ENCODE peak calls at places on chromosomes 2 and 18, in six cellular contexts. One of them, this sample, is unnamed.

GRCh38 chr2:23519334-23519651 is 134.3 kb downstream of the KLHL29 start:
- DNase-seq in HepG2: no peak
- DNase-seq in GM12878: no peak
- DNase-seq in transverse colon: no peak
- DNase-seq in endothelial cell of umbilical vein: no peak
- DNase-seq in suprapubic skin: no peak
- DNase-seq in this sample: no peak

GRCh38 chr18:24427484-24427883 is 1.0 kb downstream of the IMPACT start:
- DNase-seq in HepG2: no peak
- DNase-seq in GM12878: no peak
- DNase-seq in transverse colon: no peak
- DNase-seq in endothelial cell of umbilical vein: peak; percentile 18
- DNase-seq in suprapubic skin: no peak
- DNase-seq in this sample: no peak

GRCh38 chr2:11004206-11004605 is 92.5 kb downstream of the KCNF1 start:
- DNase-seq in HepG2: peak; percentile 27
- DNase-seq in GM12878: no peak
- DNase-seq in transverse colon: no peak
- DNase-seq in endothelial cell of umbilical vein: peak; percentile 49
- DNase-seq in suprapubic skin: no peak
- DNase-seq in this sample: no peak

GRCh38 chr18:31942301-31942998 is 478 bp downstream of the TRAPPC8 start:
- DNase-seq in HepG2: no peak
- DNase-seq in GM12878: no peak
- DNase-seq in transverse colon: peak; percentile 56
- DNase-seq in endothelial cell of umbilical vein: peak; percentile 73
- DNase-seq in suprapubic skin: no peak
- DNase-seq in this sample: no peak

GRCh38 chr2:70551156-70551555 is 2.5 kb downstream of the TGFA start:
- DNase-seq in HepG2: no peak
- DNase-seq in GM12878: no peak
- DNase-seq in transverse colon: no peak
- DNase-seq in endothelial cell of umbilical vein: no peak
- DNase-seq in suprapubic skin: no peak
- DNase-seq in this sample: peak; percentile 57

GRCh38 chr2:68429311-68429826 is 37.7 kb downstream of the FBXO48 start:
- DNase-seq in HepG2: no peak
- DNase-seq in GM12878: no peak
- DNase-seq in transverse colon: no peak
- DNase-seq in endothelial cell of umbilical vein: no peak
- DNase-seq in suprapubic skin: no peak
- DNase-seq in this sample: peak; percentile 37

GRCh38 chr2:104862061-104862941 is 8.4 kb downstream of the POU3F3 start:
- DNase-seq in HepG2: no peak
- DNase-seq in GM12878: no peak
- DNase-seq in transverse colon: no peak
- DNase-seq in endothelial cell of umbilical vein: no peak
- DNase-seq in suprapubic skin: no peak
- DNase-seq in this sample: no peak

GRCh38 chr18:74273394-74273793 is 18.4 kb downstream of the CYB5A start:
- DNase-seq in HepG2: no peak
- DNase-seq in GM12878: no peak
- DNase-seq in transverse colon: no peak
- DNase-seq in endothelial cell of umbilical vein: no peak
- DNase-seq in suprapubic skin: no peak
- DNase-seq in this sample: no peak

GRCh38 chr2:234571620-234572407 is 74.9 kb upstream of the ARL4C start:
- DNase-seq in HepG2: no peak
- DNase-seq in GM12878: no peak
- DNase-seq in transverse colon: no peak
- DNase-seq in endothelial cell of umbilical vein: no peak
- DNase-seq in suprapubic skin: no peak
- DNase-seq in this sample: no peak

GRCh38 chr2:9087151-9087681 is 83.7 kb upstream of the MBOAT2 start:
- DNase-seq in HepG2: no peak
- DNase-seq in GM12878: no peak
- DNase-seq in transverse colon: no peak
- DNase-seq in endothelial cell of umbilical vein: no peak
- DNase-seq in suprapubic skin: no peak
- DNase-seq in this sample: no peak

GRCh38 chr2:149466635-149467034 is 120.9 kb downstream of the MMADHC start:
- DNase-seq in HepG2: no peak
- DNase-seq in GM12878: no peak
- DNase-seq in transverse colon: no peak
- DNase-seq in endothelial cell of umbilical vein: no peak
- DNase-seq in suprapubic skin: no peak
- DNase-seq in this sample: no peak

GRCh38 chr18:10130626-10131025 is 216.8 kb downstream of the VAPA start:
- DNase-seq in HepG2: no peak
- DNase-seq in GM12878: no peak
- DNase-seq in transverse colon: no peak
- DNase-seq in endothelial cell of umbilical vein: no peak
- DNase-seq in suprapubic skin: no peak
- DNase-seq in this sample: no peak

GRCh38 chr2:13289310-13289709 is 572.6 kb downstream of the TRIB2 start:
- DNase-seq in HepG2: no peak
- DNase-seq in GM12878: no peak
- DNase-seq in transverse colon: no peak
- DNase-seq in endothelial cell of umbilical vein: no peak
- DNase-seq in suprapubic skin: no peak
- DNase-seq in this sample: no peak

GRCh38 chr2:184877909-184878308 is 279.6 kb downstream of the ZNF804A start:
- DNase-seq in HepG2: no peak
- DNase-seq in GM12878: no peak
- DNase-seq in transverse colon: no peak
- DNase-seq in endothelial cell of umbilical vein: no peak
- DNase-seq in suprapubic skin: no peak
- DNase-seq in this sample: no peak

GRCh38 chr2:121710470-121711170 is 26.1 kb downstream of the NIFK start:
- DNase-seq in HepG2: no peak
- DNase-seq in GM12878: no peak
- DNase-seq in transverse colon: no peak
- DNase-seq in endothelial cell of umbilical vein: no peak
- DNase-seq in suprapubic skin: no peak
- DNase-seq in this sample: no peak

GRCh38 chr2:152174574-152174973 is 989 bp downstream of the STAM2 start:
- DNase-seq in HepG2: no peak
- DNase-seq in GM12878: no peak
- DNase-seq in transverse colon: no peak
- DNase-seq in endothelial cell of umbilical vein: peak; percentile 2
- DNase-seq in suprapubic skin: no peak
- DNase-seq in this sample: no peak

GRCh38 chr2:152175368-152176112 is at the start of gene STAM2:
- DNase-seq in HepG2: peak; percentile 89
- DNase-seq in GM12878: peak; percentile 72
- DNase-seq in transverse colon: peak; percentile 94
- DNase-seq in endothelial cell of umbilical vein: peak; percentile 95
- DNase-seq in suprapubic skin: peak; percentile 95
- DNase-seq in this sample: peak; percentile 96

GRCh38 chr2:152175012-152175367 is 573 bp downstream of the STAM2 start:
- DNase-seq in HepG2: no peak
- DNase-seq in GM12878: no peak
- DNase-seq in transverse colon: no peak
- DNase-seq in endothelial cell of umbilical vein: no peak
- DNase-seq in suprapubic skin: no peak
- DNase-seq in this sample: no peak

GRCh38 chr2:152176113-152176714 is 651 bp upstream of the STAM2 start:
- DNase-seq in HepG2: peak; percentile 34
- DNase-seq in GM12878: no peak
- DNase-seq in transverse colon: no peak
- DNase-seq in endothelial cell of umbilical vein: no peak
- DNase-seq in suprapubic skin: no peak
- DNase-seq in this sample: no peak

DNA sequence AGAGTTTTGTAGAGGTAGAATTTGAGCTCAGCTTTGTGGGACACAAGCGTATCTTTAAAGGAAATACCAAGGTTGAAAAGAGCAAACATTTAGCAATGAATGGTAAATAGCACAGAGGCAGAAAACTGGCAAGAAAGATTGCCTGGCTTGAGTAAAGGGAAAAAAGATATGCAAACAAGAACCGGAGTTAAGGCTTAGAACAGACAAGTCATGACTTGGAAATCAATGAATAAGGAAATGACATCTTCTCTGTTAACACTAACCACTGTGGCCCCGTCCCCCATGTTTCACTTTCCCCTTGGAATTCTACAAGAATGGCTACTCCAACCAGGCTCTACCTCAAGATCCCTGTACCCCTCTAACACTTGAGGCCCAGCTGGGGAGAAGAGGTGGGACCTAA is 3.8 kb downstream of the STAM2 start:
- DNase-seq in HepG2: no peak
- DNase-seq in GM12878: no peak
- DNase-seq in transverse colon: no peak
- DNase-seq in endothelial cell of umbilical vein: peak; percentile 29
- DNase-seq in suprapubic skin: no peak
- DNase-seq in this sample: no peak
- TF ChIP-seq POLR2AphosphoS5 in HepG2: no peak
- TF ChIP-seq POLR2AphosphoS5 in GM12878: no peak
- TF ChIP-seq POLR2AphosphoS5 in transverse colon: no peak
- TF ChIP-seq POLR2AphosphoS5 in endothelial cell of umbilical vein: no peak
- TF ChIP-seq POLR2AphosphoS5 in suprapubic skin: no peak
- TF ChIP-seq POLR2AphosphoS5 in this sample: no peak

GRCh38 chr18:55491606-55492005 is 96.4 kb downstream of the TCF4 start:
- DNase-seq in HepG2: no peak
- DNase-seq in GM12878: no peak
- DNase-seq in transverse colon: no peak
- DNase-seq in endothelial cell of umbilical vein: no peak
- DNase-seq in suprapubic skin: no peak
- DNase-seq in this sample: no peak

GRCh38 chr18:55489742-55490055 is 98.3 kb downstream of the TCF4 start:
- DNase-seq in HepG2: no peak
- DNase-seq in GM12878: peak; percentile 8
- DNase-seq in transverse colon: no peak
- DNase-seq in endothelial cell of umbilical vein: no peak
- DNase-seq in suprapubic skin: no peak
- DNase-seq in this sample: no peak

GRCh38 chr18:55494899-55495298 is 93.1 kb downstream of the TCF4 start:
- DNase-seq in HepG2: no peak
- DNase-seq in GM12878: no peak
- DNase-seq in transverse colon: no peak
- DNase-seq in endothelial cell of umbilical vein: no peak
- DNase-seq in suprapubic skin: no peak
- DNase-seq in this sample: no peak

GRCh38 chr18:55497825-55498403 is 90.1 kb downstream of the TCF4 start:
- DNase-seq in HepG2: no peak
- DNase-seq in GM12878: no peak
- DNase-seq in transverse colon: no peak
- DNase-seq in endothelial cell of umbilical vein: no peak
- DNase-seq in suprapubic skin: no peak
- DNase-seq in this sample: no peak

GRCh38 chr18:55494441-55494840 is 93.6 kb downstream of the TCF4 start:
- DNase-seq in HepG2: no peak
- DNase-seq in GM12878: no peak
- DNase-seq in transverse colon: no peak
- DNase-seq in endothelial cell of umbilical vein: no peak
- DNase-seq in suprapubic skin: no peak
- DNase-seq in this sample: no peak
- TF ChIP-seq POLR2A in HepG2: no peak
- TF ChIP-seq POLR2A in GM12878: no peak
- TF ChIP-seq POLR2A in transverse colon: no peak
- TF ChIP-seq POLR2A in endothelial cell of umbilical vein: no peak
- TF ChIP-seq POLR2A in suprapubic skin: no peak
- TF ChIP-seq POLR2A in this sample: no peak

DNA sequence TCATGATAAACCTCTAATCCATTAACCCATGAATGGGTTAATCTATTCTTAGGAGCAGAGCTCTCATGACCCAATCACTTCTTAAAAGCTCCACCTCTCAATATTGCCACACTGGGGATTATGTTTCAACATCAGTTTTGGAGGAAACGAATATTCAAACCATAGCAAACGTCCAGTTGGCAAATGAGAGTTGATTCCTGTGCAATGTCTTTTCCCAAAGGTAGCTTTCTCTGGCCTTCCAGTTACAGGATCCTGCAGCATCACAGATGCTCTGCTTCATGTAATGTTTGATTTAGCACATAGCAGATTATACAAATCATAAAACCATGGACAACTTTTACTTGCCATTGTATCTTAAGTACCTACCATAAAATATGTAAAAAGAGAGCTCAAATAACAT is 481.0 kb downstream of the TNS1 start:
- DNase-seq in HepG2: no peak
- DNase-seq in GM12878: no peak
- DNase-seq in transverse colon: no peak
- DNase-seq in endothelial cell of umbilical vein: no peak
- DNase-seq in suprapubic skin: no peak
- DNase-seq in this sample: no peak
- TF ChIP-seq POLR2AphosphoS5 in HepG2: no peak
- TF ChIP-seq POLR2AphosphoS5 in GM12878: no peak
- TF ChIP-seq POLR2AphosphoS5 in transverse colon: peak; percentile 59
- TF ChIP-seq POLR2AphosphoS5 in endothelial cell of umbilical vein: no peak
- TF ChIP-seq POLR2AphosphoS5 in suprapubic skin: peak; percentile 89
- TF ChIP-seq POLR2AphosphoS5 in this sample: no peak

GRCh38 chr2:161136696-161137324 is 23.4 kb upstream of the TANK start:
- DNase-seq in HepG2: no peak
- DNase-seq in GM12878: peak; percentile 87
- DNase-seq in transverse colon: no peak
- DNase-seq in endothelial cell of umbilical vein: peak; percentile 90
- DNase-seq in suprapubic skin: no peak
- DNase-seq in this sample: no peak
- TF ChIP-seq POLR2A in HepG2: no peak
- TF ChIP-seq POLR2A in GM12878: peak; percentile 56
- TF ChIP-seq POLR2A in transverse colon: peak; percentile 54
- TF ChIP-seq POLR2A in endothelial cell of umbilical vein: peak; percentile 59
- TF ChIP-seq POLR2A in suprapubic skin: peak; percentile 67
- TF ChIP-seq POLR2A in this sample: no peak

GRCh38 chr2:27262379-27263286 is at the start of gene SLC30A3:
- DNase-seq in HepG2: no peak
- DNase-seq in GM12878: no peak
- DNase-seq in transverse colon: peak; percentile 71
- DNase-seq in endothelial cell of umbilical vein: peak; percentile 62
- DNase-seq in suprapubic skin: peak; percentile 80
- DNase-seq in this sample: no peak
- TF ChIP-seq POLR2AphosphoS5 in HepG2: no peak
- TF ChIP-seq POLR2AphosphoS5 in GM12878: no peak
- TF ChIP-seq POLR2AphosphoS5 in transverse colon: no peak
- TF ChIP-seq POLR2AphosphoS5 in endothelial cell of umbilical vein: peak; percentile 49
- TF ChIP-seq POLR2AphosphoS5 in suprapubic skin: no peak
- TF ChIP-seq POLR2AphosphoS5 in this sample: no peak